ENCODE peak calls at places on chromosomes 12 and 14, in ten cellular contexts. Y, U, F, J, H, N, I, Q, L and T are unnamed samples.

GRCh38 chr12:3655331-3655900 is 97.5 kb downstream of the CRACR2A start:
- DNase-seq in Y (no peak), U (peak), F (peak), J (no peak), H (no peak), N (no peak), I (peak), Q (peak), L (no peak), T (no peak)

GRCh38 chr14:61438860-61439765 is 117.7 kb downstream of the PRKCH start:
- DNase-seq in Y (no peak), U (peak), F (peak), J (peak), H (no peak), N (peak), I (peak), Q (no peak), L (peak), T (no peak)

GRCh38 chr14:69612014-69612758 is 790 bp downstream of the SUSD6 start:
- DNase-seq in Y (peak), U (peak), F (no peak), J (peak), H (no peak), N (no peak), I (peak), Q (no peak), L (peak), T (peak)

GRCh38 chr12:65536876-65537661 is 258.6 kb downstream of the MSRB3 start:
- DNase-seq in Y (no peak), U (peak), F (peak), J (peak), H (peak), N (peak), I (peak), Q (no peak), L (no peak), T (peak)

GRCh38 chr12:62774794-62775193 is 160.2 kb downstream of the PPM1H start:
- DNase-seq in Y (no peak), U (no peak), F (no peak), J (no peak), H (no peak), N (no peak), I (no peak), Q (no peak), L (no peak), T (no peak)

GRCh38 chr12:40689576-40689975 is 2.7 kb upstream of the CNTN1 start:
- DNase-seq in Y (no peak), U (peak), F (no peak), J (no peak), H (no peak), N (no peak), I (no peak), Q (no peak), L (no peak), T (no peak)

GRCh38 chr12:85804663-85805062 is 31.5 kb downstream of the RASSF9 start:
- DNase-seq in Y (no peak), U (peak), F (no peak), J (no peak), H (no peak), N (peak), I (peak), Q (no peak), L (no peak), T (no peak)

GRCh38 chr12:32069731-32070130 is 36.9 kb upstream of the BICD1 start:
- DNase-seq in Y (no peak), U (no peak), F (no peak), J (no peak), H (no peak), N (no peak), I (no peak), Q (no peak), L (no peak), T (no peak)

GRCh38 chr14:65359503-65359902 is 53.0 kb upstream of the FUT8 start:
- DNase-seq in Y (no peak), U (peak), F (no peak), J (peak), H (no peak), N (no peak), I (peak), Q (no peak), L (no peak), T (no peak)

GRCh38 chr12:45336331-45336730 is 120.4 kb downstream of the ANO6 start:
- DNase-seq in Y (no peak), U (peak), F (no peak), J (peak), H (peak), N (peak), I (peak), Q (no peak), L (no peak), T (no peak)

GRCh38 chr12:52201520-52201839 is 9.7 kb upstream of the KRT80 start:
- DNase-seq in Y (no peak), U (no peak), F (no peak), J (no peak), H (no peak), N (no peak), I (no peak), Q (no peak), L (peak), T (no peak)

GRCh38 chr14:30972882-30973582 is 52.4 kb upstream of the AP4S1 start:
- DNase-seq in Y (no peak), U (no peak), F (no peak), J (no peak), H (no peak), N (no peak), I (no peak), Q (no peak), L (no peak), T (no peak)

GRCh38 chr12:124758266-124759200 is 105.1 kb downstream of the SCARB1 start:
- DNase-seq in Y (no peak), U (no peak), F (no peak), J (no peak), H (no peak), N (no peak), I (no peak), Q (no peak), L (no peak), T (no peak)